ENCODE peak calls at places on chromosomes 5 and 9, in nine cellular contexts. One of them, this sample, is unnamed.

GRCh38 chr5:150034677-150035076 is 34.1 kb downstream of the HMGXB3 start:
- DNase-seq in right atrium auricular region: no peak
- DNase-seq in heart left ventricle: no peak
- DNase-seq in NCI-H460: no peak
- DNase-seq in activated naive CD4-positive, alpha-beta T cell: no peak
- DNase-seq in AG10803: peak
- DNase-seq in pulmonary artery endothelial cell: no peak
- DNase-seq in C1 segment of cervical spinal cord: no peak
- DNase-seq in kidney tubule cell: peak
- DNase-seq in this sample: no peak

GRCh38 chr5:51279983-51280382 is 103.3 kb upstream of the ISL1 start:
- DNase-seq in right atrium auricular region: no peak
- DNase-seq in heart left ventricle: no peak
- DNase-seq in NCI-H460: no peak
- DNase-seq in activated naive CD4-positive, alpha-beta T cell: no peak
- DNase-seq in AG10803: no peak
- DNase-seq in pulmonary artery endothelial cell: no peak
- DNase-seq in C1 segment of cervical spinal cord: no peak
- DNase-seq in kidney tubule cell: no peak
- DNase-seq in this sample: no peak

GRCh38 chr5:169152453-169152852 is 148.5 kb downstream of the SLIT3 start:
- DNase-seq in right atrium auricular region: no peak
- DNase-seq in heart left ventricle: no peak
- DNase-seq in NCI-H460: no peak
- DNase-seq in activated naive CD4-positive, alpha-beta T cell: no peak
- DNase-seq in AG10803: no peak
- DNase-seq in pulmonary artery endothelial cell: no peak
- DNase-seq in C1 segment of cervical spinal cord: no peak
- DNase-seq in kidney tubule cell: no peak
- DNase-seq in this sample: no peak

GRCh38 chr5:41370482-41370881 is 139.9 kb downstream of the PLCXD3 start:
- DNase-seq in right atrium auricular region: no peak
- DNase-seq in heart left ventricle: no peak
- DNase-seq in NCI-H460: no peak
- DNase-seq in activated naive CD4-positive, alpha-beta T cell: no peak
- DNase-seq in AG10803: no peak
- DNase-seq in pulmonary artery endothelial cell: no peak
- DNase-seq in C1 segment of cervical spinal cord: no peak
- DNase-seq in kidney tubule cell: no peak
- DNase-seq in this sample: no peak

GRCh38 chr9:72022846-72023245 is 37.6 kb downstream of the C9orf57 start:
- DNase-seq in right atrium auricular region: no peak
- DNase-seq in heart left ventricle: no peak
- DNase-seq in NCI-H460: no peak
- DNase-seq in activated naive CD4-positive, alpha-beta T cell: no peak
- DNase-seq in AG10803: peak
- DNase-seq in pulmonary artery endothelial cell: no peak
- DNase-seq in C1 segment of cervical spinal cord: no peak
- DNase-seq in kidney tubule cell: peak
- DNase-seq in this sample: peak

GRCh38 chr5:51388488-51389325 is 5.5 kb downstream of the ISL1 start:
- DNase-seq in right atrium auricular region: no peak
- DNase-seq in heart left ventricle: no peak
- DNase-seq in NCI-H460: no peak
- DNase-seq in activated naive CD4-positive, alpha-beta T cell: no peak
- DNase-seq in AG10803: no peak
- DNase-seq in pulmonary artery endothelial cell: no peak
- DNase-seq in C1 segment of cervical spinal cord: no peak
- DNase-seq in kidney tubule cell: no peak
- DNase-seq in this sample: no peak

GRCh38 chr9:119559986-119560385 is 190.8 kb upstream of the BRINP1 start:
- DNase-seq in right atrium auricular region: no peak
- DNase-seq in heart left ventricle: no peak
- DNase-seq in NCI-H460: no peak
- DNase-seq in activated naive CD4-positive, alpha-beta T cell: no peak
- DNase-seq in AG10803: no peak
- DNase-seq in pulmonary artery endothelial cell: no peak
- DNase-seq in C1 segment of cervical spinal cord: no peak
- DNase-seq in kidney tubule cell: no peak
- DNase-seq in this sample: no peak

GRCh38 chr5:1152771-1153282 is 41.0 kb upstream of the SLC12A7 start:
- DNase-seq in right atrium auricular region: no peak
- DNase-seq in heart left ventricle: no peak
- DNase-seq in NCI-H460: no peak
- DNase-seq in activated naive CD4-positive, alpha-beta T cell: no peak
- DNase-seq in AG10803: peak
- DNase-seq in pulmonary artery endothelial cell: no peak
- DNase-seq in C1 segment of cervical spinal cord: no peak
- DNase-seq in kidney tubule cell: no peak
- DNase-seq in this sample: no peak

GRCh38 chr9:108039012-108039411 is 549.4 kb upstream of the KLF4 start:
- DNase-seq in right atrium auricular region: no peak
- DNase-seq in heart left ventricle: no peak
- DNase-seq in NCI-H460: no peak
- DNase-seq in activated naive CD4-positive, alpha-beta T cell: no peak
- DNase-seq in AG10803: no peak
- DNase-seq in pulmonary artery endothelial cell: no peak
- DNase-seq in C1 segment of cervical spinal cord: no peak
- DNase-seq in kidney tubule cell: no peak
- DNase-seq in this sample: no peak

GRCh38 chr9:27602107-27602836 is 29.0 kb upstream of the C9orf72 start:
- DNase-seq in right atrium auricular region: no peak
- DNase-seq in heart left ventricle: no peak
- DNase-seq in NCI-H460: no peak
- DNase-seq in activated naive CD4-positive, alpha-beta T cell: no peak
- DNase-seq in AG10803: no peak
- DNase-seq in pulmonary artery endothelial cell: no peak
- DNase-seq in C1 segment of cervical spinal cord: no peak
- DNase-seq in kidney tubule cell: no peak
- DNase-seq in this sample: no peak

GRCh38 chr9:21936161-21936560 is 58.0 kb downstream of the CDKN2A start:
- DNase-seq in right atrium auricular region: no peak
- DNase-seq in heart left ventricle: no peak
- DNase-seq in NCI-H460: no peak
- DNase-seq in activated naive CD4-positive, alpha-beta T cell: no peak
- DNase-seq in AG10803: peak
- DNase-seq in pulmonary artery endothelial cell: no peak
- DNase-seq in C1 segment of cervical spinal cord: no peak
- DNase-seq in kidney tubule cell: no peak
- DNase-seq in this sample: no peak

GRCh38 chr9:133112361-133113026 is 8.5 kb downstream of the RALGDS start:
- DNase-seq in right atrium auricular region: no peak
- DNase-seq in heart left ventricle: peak
- DNase-seq in NCI-H460: no peak
- DNase-seq in activated naive CD4-positive, alpha-beta T cell: no peak
- DNase-seq in AG10803: no peak
- DNase-seq in pulmonary artery endothelial cell: no peak
- DNase-seq in C1 segment of cervical spinal cord: peak
- DNase-seq in kidney tubule cell: no peak
- DNase-seq in this sample: no peak

GRCh38 chr5:1211701-1212100 is 10.3 kb downstream of the SLC6A19 start:
- DNase-seq in right atrium auricular region: no peak
- DNase-seq in heart left ventricle: no peak
- DNase-seq in NCI-H460: no peak
- DNase-seq in activated naive CD4-positive, alpha-beta T cell: no peak
- DNase-seq in AG10803: no peak
- DNase-seq in pulmonary artery endothelial cell: no peak
- DNase-seq in C1 segment of cervical spinal cord: no peak
- DNase-seq in kidney tubule cell: no peak
- DNase-seq in this sample: no peak

GRCh38 chr5:64887910-64888309 is 119.2 kb downstream of the CWC27 start:
- DNase-seq in right atrium auricular region: no peak
- DNase-seq in heart left ventricle: no peak
- DNase-seq in NCI-H460: no peak
- DNase-seq in activated naive CD4-positive, alpha-beta T cell: no peak
- DNase-seq in AG10803: no peak
- DNase-seq in pulmonary artery endothelial cell: no peak
- DNase-seq in C1 segment of cervical spinal cord: no peak
- DNase-seq in kidney tubule cell: no peak
- DNase-seq in this sample: no peak

GRCh38 chr9:85212887-85213286 is 528.9 kb downstream of the AGTPBP1 start:
- DNase-seq in right atrium auricular region: no peak
- DNase-seq in heart left ventricle: no peak
- DNase-seq in NCI-H460: no peak
- DNase-seq in activated naive CD4-positive, alpha-beta T cell: no peak
- DNase-seq in AG10803: peak
- DNase-seq in pulmonary artery endothelial cell: no peak
- DNase-seq in C1 segment of cervical spinal cord: no peak
- DNase-seq in kidney tubule cell: peak
- DNase-seq in this sample: peak

GRCh38 chr5:132363431-132364112 is 5.9 kb upstream of the SLC22A5 start:
- DNase-seq in right atrium auricular region: peak
- DNase-seq in heart left ventricle: peak
- DNase-seq in NCI-H460: peak
- DNase-seq in activated naive CD4-positive, alpha-beta T cell: no peak
- DNase-seq in AG10803: peak
- DNase-seq in pulmonary artery endothelial cell: peak
- DNase-seq in C1 segment of cervical spinal cord: no peak
- DNase-seq in kidney tubule cell: peak
- DNase-seq in this sample: peak

GRCh38 chr5:171521679-171522078 is 102.2 kb downstream of the FGF18 start:
- DNase-seq in right atrium auricular region: no peak
- DNase-seq in heart left ventricle: no peak
- DNase-seq in NCI-H460: no peak
- DNase-seq in activated naive CD4-positive, alpha-beta T cell: no peak
- DNase-seq in AG10803: no peak
- DNase-seq in pulmonary artery endothelial cell: no peak
- DNase-seq in C1 segment of cervical spinal cord: no peak
- DNase-seq in kidney tubule cell: no peak
- DNase-seq in this sample: no peak

GRCh38 chr5:126624534-126624933 is 23.8 kb downstream of the PHAX start:
- DNase-seq in right atrium auricular region: no peak
- DNase-seq in heart left ventricle: no peak
- DNase-seq in NCI-H460: peak
- DNase-seq in activated naive CD4-positive, alpha-beta T cell: no peak
- DNase-seq in AG10803: peak
- DNase-seq in pulmonary artery endothelial cell: peak
- DNase-seq in C1 segment of cervical spinal cord: no peak
- DNase-seq in kidney tubule cell: peak
- DNase-seq in this sample: peak